ENCODE peak calls at places on chromosomes 13 and 19, in four cellular contexts. J is left ventricle myocardium inferior, B is mesendoderm, G is aorta. N is an unnamed sample.

GRCh38 chr13:53069800-53070199 is 41.2 kb downstream of the OLFM4 start:
- DNase-seq in J (no peak), B (no peak), G (no peak), N (no peak)

GRCh38 chr13:35179494-35179893 is 237.4 kb downstream of the NBEA start:
- DNase-seq in J (no peak), B (no peak), G (no peak), N (no peak)

GRCh38 chr13:77429320-77430142 is 102.6 kb upstream of the MYCBP2 start:
- DNase-seq in J (no peak), B (no peak), G (no peak), N (no peak)

GRCh38 chr13:45339867-45340266 is 1.1 kb downstream of the TPT1 start:
- DNase-seq in J (no peak), B (no peak), G (no peak), N (no peak)

GRCh38 chr13:92221916-92222315 is 823.5 kb downstream of the GPC5 start:
- DNase-seq in J (no peak), B (peak; percentile 77), G (no peak), N (no peak)

GRCh38 chr13:84439108-84439507 is 556.8 kb upstream of the SLITRK1 start:
- DNase-seq in J (no peak), B (no peak), G (no peak), N (no peak)

GRCh38 chr19:38545596-38545995 is 72.2 kb downstream of the MAP4K1 start:
- DNase-seq in J (no peak), B (no peak), G (no peak), N (peak; percentile 26)

GRCh38 chr19:47239610-47240296 is 8.8 kb upstream of the BBC3 start:
- DNase-seq in J (peak; percentile 40), B (no peak), G (peak; percentile 83), N (peak; percentile 83)

GRCh38 chr13:98327326-98328314 is 150.6 kb upstream of the RNF113B start:
- DNase-seq in J (no peak), B (peak; percentile 76), G (no peak), N (no peak)

GRCh38 chr13:98825659-98826058 is 73.2 kb upstream of the SLC15A1 start:
- DNase-seq in J (no peak), B (peak; percentile 22), G (no peak), N (no peak)

GRCh38 chr13:31119526-31119925 is 42.2 kb downstream of the HSPH1 start:
- DNase-seq in J (no peak), B (no peak), G (no peak), N (no peak)

GRCh38 chr13:51977606-51978005 is 33.6 kb downstream of the ATP7B start:
- DNase-seq in J (no peak), B (no peak), G (no peak), N (no peak)

GRCh38 chr13:40563350-40564125 is 102.9 kb downstream of the FOXO1 start:
- DNase-seq in J (no peak), B (no peak), G (no peak), N (no peak)

GRCh38 chr19:51743405-51743804 is 8.3 kb downstream of the FPR1 start:
- DNase-seq in J (no peak), B (no peak), G (no peak), N (no peak)

GRCh38 chr19:18869781-18870530 is 26.0 kb downstream of the CERS1 start:
- DNase-seq in J (no peak), B (peak; percentile 27), G (no peak), N (no peak)

GRCh38 chr19:50244695-50245094 is 41.3 kb downstream of the MYH14 start:
- DNase-seq in J (no peak), B (peak; percentile 20), G (no peak), N (no peak)

GRCh38 chr13:58744686-58745085 is 1113.1 kb downstream of the PCDH17 start:
- DNase-seq in J (no peak), B (no peak), G (no peak), N (no peak)

GRCh38 chr19:55212447-55212846 is 3.1 kb upstream of the PTPRH start:
- DNase-seq in J (no peak), B (peak; percentile 19), G (no peak), N (no peak)

GRCh38 chr19:32241957-32242710 is 103.3 kb upstream of the ZNF507 start:
- DNase-seq in J (no peak), B (no peak), G (no peak), N (no peak)

GRCh38 chr19:6730153-6730804 is 7.1 kb downstream of the GPR108 start:
- DNase-seq in J (no peak), B (peak; percentile 82), G (peak; percentile 84), N (peak; percentile 91)

GRCh38 chr19:15508035-15508710 is at the start of gene CYP4F22:
- DNase-seq in J (no peak), B (no peak), G (no peak), N (no peak)

GRCh38 chr19:35030257-35031071 is at the start of gene SCN1B:
- DNase-seq in J (peak; percentile 65), B (peak; percentile 76), G (peak; percentile 81), N (peak; percentile 92)

GRCh38 chr19:343451-343931 is 1.1 kb downstream of the MIER2 start:
- DNase-seq in J (no peak), B (no peak), G (peak; percentile 55), N (no peak)

GRCh38 chr19:34499155-34499834 is 17.7 kb downstream of the WTIP start:
- DNase-seq in J (no peak), B (no peak), G (no peak), N (no peak)

GRCh38 chr19:44653977-44654784 is 10.5 kb downstream of the PVR start:
- DNase-seq in J (peak; percentile 68), B (peak; percentile 76), G (peak; percentile 89), N (peak; percentile 92)

GRCh38 chr19:6060600-6061391 is 49.5 kb downstream of the RFX2 start:
- DNase-seq in J (no peak), B (peak; percentile 93), G (no peak), N (no peak)

GRCh38 chr19:35055715-35056179 is 14.2 kb downstream of the HPN start:
- DNase-seq in J (no peak), B (peak; percentile 93), G (no peak), N (no peak)

GRCh38 chr19:343941-344624 is 513 bp downstream of the MIER2 start:
- DNase-seq in J (no peak), B (peak; percentile 26), G (peak; percentile 44), N (peak; percentile 77)

GRCh38 chr13:21637296-21637695 is 33.3 kb upstream of the MICU2 start:
- DNase-seq in J (no peak), B (no peak), G (peak; percentile 47), N (peak; percentile 90)

GRCh38 chr13:23447927-23448326 is 14.4 kb upstream of the SACS start:
- DNase-seq in J (no peak), B (no peak), G (no peak), N (no peak)

GRCh38 chr19:681029-681626 is 4.9 kb downstream of the FSTL3 start:
- DNase-seq in J (peak; percentile 55), B (no peak), G (peak; percentile 79), N (peak; percentile 96)

GRCh38 chr19:8308891-8309291 is 733 bp upstream of the CD320 start:
- DNase-seq in J (peak; percentile 9), B (no peak), G (peak; percentile 43), N (peak; percentile 27)

GRCh38 chr13:84609716-84610115 is 727.4 kb upstream of the SLITRK1 start:
- DNase-seq in J (no peak), B (no peak), G (no peak), N (no peak)

DNA sequence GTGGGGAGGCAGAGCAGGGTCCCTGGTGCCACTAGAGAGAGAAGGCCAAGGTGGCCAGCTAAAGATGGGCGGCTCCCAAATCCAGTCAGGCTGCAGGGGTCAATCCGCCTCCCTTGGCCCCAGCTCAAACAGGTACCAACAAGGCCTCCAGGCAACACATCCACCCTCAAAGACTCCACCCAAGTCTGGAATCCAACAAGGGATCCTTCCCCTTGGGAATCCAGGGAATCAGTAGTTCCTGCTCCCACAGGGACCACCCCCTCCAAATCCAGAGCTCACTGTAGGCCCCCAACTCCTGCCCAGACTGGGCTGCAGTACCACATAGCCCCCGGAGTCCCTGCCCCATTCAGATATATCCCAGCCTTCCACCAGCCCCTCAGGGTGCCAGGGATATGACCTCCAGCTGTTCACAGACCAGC is 3.3 kb downstream of the ERF start:
- DNase-seq in J (no peak), B (no peak), G (no peak), N (no peak)
- H3K4me1 ChIP-seq in J (peaks cover 97% of the 10 kb centered on the region), B (peaks cover 11% of the 10 kb centered on the region), G (no peaks in the 10 kb centered on the region), N (peaks cover 26% of the 10 kb centered on the region)

GRCh38 chr13:44303681-44304432 is 69.8 kb upstream of the SERP2 start:
- DNase-seq in J (peak; percentile 78), B (no peak), G (peak; percentile 80), N (no peak)

GRCh38 chr13:44304433-44304725 is 69.2 kb upstream of the SERP2 start:
- DNase-seq in J (no peak), B (no peak), G (no peak), N (no peak)

GRCh38 chr13:44305845-44306244 is 67.8 kb upstream of the SERP2 start:
- DNase-seq in J (no peak), B (peak; percentile 30), G (no peak), N (no peak)

GRCh38 chr13:44306401-44307192 is 67.0 kb upstream of the SERP2 start:
- DNase-seq in J (peak; percentile 43), B (peak; percentile 76), G (peak; percentile 77), N (no peak)

GRCh38 chr13:44305216-44305615 is 68.4 kb upstream of the SERP2 start:
- DNase-seq in J (no peak), B (peak; percentile 66), G (no peak), N (no peak)
- H3K4me1 ChIP-seq in J (peaks cover 89% of the 10 kb centered on the region), B (peaks cover 10% of the 10 kb centered on the region), G (peaks cover 4% of the 10 kb centered on the region), N (peaks cover 49% of the 10 kb centered on the region)

DNA sequence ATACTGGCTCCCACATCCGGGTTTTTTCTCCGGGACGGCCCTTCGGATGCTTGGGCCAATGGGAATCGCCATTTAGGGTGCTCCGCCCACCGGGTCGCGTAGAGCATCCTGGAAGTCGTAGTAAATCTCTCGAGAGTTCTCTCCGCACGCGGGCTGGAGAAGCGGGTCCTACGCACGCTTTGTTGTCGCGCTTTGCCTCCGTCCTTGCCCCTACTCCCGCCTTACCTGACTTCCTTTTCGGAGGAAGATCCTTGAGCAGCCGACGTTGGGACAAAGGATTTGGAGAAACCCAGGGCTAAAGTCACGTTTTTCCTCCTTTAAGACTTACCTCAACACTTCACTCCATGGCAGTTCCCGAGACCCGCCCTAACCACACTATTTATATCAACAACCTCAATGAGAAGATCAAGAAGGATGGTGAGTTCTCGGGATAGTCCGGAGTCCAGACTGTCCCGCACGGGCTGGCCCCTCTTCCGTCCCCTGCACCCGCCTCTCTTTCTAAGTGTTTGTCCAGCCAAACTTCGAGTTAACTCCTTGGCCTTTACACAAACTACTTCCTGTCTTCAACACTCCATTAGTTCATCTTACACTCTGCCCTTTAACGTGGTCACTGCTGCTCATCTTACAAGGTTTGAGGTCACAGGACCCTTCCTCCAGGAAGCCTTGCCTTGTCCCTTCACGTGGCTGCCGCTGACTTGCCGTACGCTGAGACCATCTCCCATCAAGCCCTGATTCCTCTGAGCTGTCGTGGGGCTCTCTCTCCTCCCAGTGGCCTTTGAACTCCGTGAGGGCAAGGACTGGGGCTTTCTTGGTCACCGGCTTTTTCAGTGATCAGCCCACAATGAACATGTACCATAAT is at the start of gene SNRPA:
- DNase-seq in J (peak; percentile 96), B (peak; percentile 100), G (peak; percentile 98), N (peak; percentile 97)
- H3K4me1 ChIP-seq in J (peaks cover 72% of the 10 kb centered on the region), B (peaks cover 8% of the 10 kb centered on the region), G (no peaks in the 10 kb centered on the region), N (peaks cover 73% of the 10 kb centered on the region)

DNA sequence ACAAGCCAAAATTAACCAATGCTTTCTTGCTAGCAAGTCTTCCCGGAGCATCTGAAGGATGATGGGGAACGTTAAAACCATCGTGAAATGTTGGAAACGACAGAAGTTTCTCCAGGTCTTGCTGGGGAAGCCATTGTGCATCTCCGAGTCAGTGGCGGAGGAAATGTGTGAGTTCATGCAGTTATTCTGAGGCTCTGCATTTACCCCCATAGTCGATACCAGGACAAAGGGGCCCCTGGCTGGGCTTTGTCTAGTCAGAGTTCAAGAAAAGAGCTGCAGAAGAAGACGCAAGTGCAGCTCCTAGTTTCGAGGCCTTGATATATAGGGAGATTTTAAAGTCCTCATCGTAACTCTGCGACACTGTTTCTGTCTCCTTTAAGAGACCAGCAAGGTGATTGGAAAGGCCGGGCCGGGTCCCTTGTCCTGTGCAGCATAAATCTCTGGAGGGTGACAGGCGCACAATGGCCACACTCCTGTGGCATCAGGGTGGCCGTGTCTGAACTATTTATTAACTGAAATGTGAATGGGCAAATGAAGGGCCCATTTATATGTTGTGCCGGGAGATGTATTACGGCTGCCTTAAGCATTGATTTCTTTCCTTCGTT is 172.0 kb downstream of the TEX29 start:
- DNase-seq in J (no peak), B (no peak), G (no peak), N (no peak)
- H3K4me1 ChIP-seq in J (no peaks in the 10 kb centered on the region), B (no peaks in the 10 kb centered on the region), G (no peaks in the 10 kb centered on the region), N (no peaks in the 10 kb centered on the region)

N was measured in left lung.